ENCODE peak calls at places on chromosomes 12 and 14, in eight cellular contexts. Y is AG08396, W is mucosa of gallbladder, D is left cardiac atrium, J is NT2/D1, G is WERI-Rb-1, M is retina, N is DMS53. T is an unnamed sample.

GRCh38 chr12:112182499-112182898 is 57.1 kb downstream of the TRAFD1 start:
- DNase-seq in Y (peak; percentile 53), W (no peak), D (no peak), J (no peak), G (no peak), M (peak; percentile 11), N (no peak), T (no peak)

GRCh38 chr14:68278568-68279436 is 459.2 kb downstream of the RAD51B start:
- DNase-seq in Y (peak; percentile 50), W (no peak), D (no peak), J (no peak), G (no peak), M (no peak), N (peak; percentile 36), T (no peak)

GRCh38 chr14:95130545-95130944 is 26.8 kb downstream of the DICER1 start:
- DNase-seq in Y (no peak), W (no peak), D (no peak), J (no peak), G (no peak), M (no peak), N (no peak), T (no peak)

GRCh38 chr12:69570545-69571399 is 14.5 kb upstream of the CCT2 start:
- DNase-seq in Y (peak; percentile 41), W (peak; percentile 56), D (peak; percentile 37), J (peak; percentile 55), G (peak; percentile 52), M (peak; percentile 42), N (peak; percentile 87), T (no peak)

GRCh38 chr12:52037248-52037861 is 13.9 kb upstream of the NR4A1 start:
- DNase-seq in Y (peak; percentile 68), W (peak; percentile 60), D (peak; percentile 79), J (no peak), G (peak; percentile 47), M (peak; percentile 70), N (peak; percentile 74), T (no peak)

GRCh38 chr14:99260652-99261551 is 11.1 kb downstream of the BCL11B start:
- DNase-seq in Y (no peak), W (no peak), D (no peak), J (no peak), G (no peak), M (no peak), N (no peak), T (no peak)

GRCh38 chr12:1760566-1761382 is 59.6 kb upstream of the LRTM2 start:
- DNase-seq in Y (no peak), W (no peak), D (no peak), J (no peak), G (no peak), M (no peak), N (peak; percentile 76), T (no peak)

GRCh38 chr14:28157289-28157869 is 609.2 kb upstream of the FOXG1 start:
- DNase-seq in Y (no peak), W (no peak), D (no peak), J (no peak), G (no peak), M (no peak), N (no peak), T (no peak)

GRCh38 chr12:50224026-50224692 is 57.0 kb upstream of the CERS5 start:
- DNase-seq in Y (no peak), W (peak; percentile 74), D (no peak), J (no peak), G (peak; percentile 41), M (no peak), N (peak; percentile 99), T (no peak)

GRCh38 chr14:66628646-66629045 is 120.7 kb downstream of the GPHN start:
- DNase-seq in Y (no peak), W (no peak), D (no peak), J (no peak), G (no peak), M (no peak), N (no peak), T (no peak)

T was measured in esophagus squamous epithelium.